ENCODE peak calls at places on chromosomes 1 and 21, in eight cellular contexts. A is IMR-90, T is pancreas, L is upper lobe of right lung, R is GM23248, H is astrocyte, I is endodermal cell, V is Peyer's patch. Z is an unnamed sample.

GRCh38 chr21:23963454-23963853 is 1643.8 kb downstream of the MRPL39 start:
- DNase-seq in T (no peak), H (no peak), R (no peak), I (no peak), V (no peak), L (no peak), A (peak; percentile 17), Z (no peak)

GRCh38 chr21:32868631-32869454 is 97.3 kb upstream of the PAXBP1 start:
- DNase-seq in R (no peak), V (no peak), I (no peak), L (no peak), T (no peak), H (no peak), A (no peak), Z (no peak)

GRCh38 chr1:59199734-59200376 is 97.0 kb upstream of the FGGY start:
- DNase-seq in L (no peak), I (no peak), H (no peak), R (no peak), A (no peak), V (no peak), T (no peak), Z (no peak)

GRCh38 chr1:64745181-64745985 is 508 bp downstream of the RAVER2 start:
- DNase-seq in H (peak; percentile 30), L (peak; percentile 64), R (peak; percentile 60), I (peak; percentile 78), A (no peak), T (no peak), V (peak; percentile 65), Z (peak; percentile 36)

GRCh38 chr1:47424336-47424982 is 8.4 kb downstream of the FOXE3 start:
- DNase-seq in L (no peak), A (peak; percentile 67), V (no peak), T (no peak), I (peak; percentile 93), H (peak; percentile 14), R (peak; percentile 81), Z (peak; percentile 61)

GRCh38 chr21:36893581-36893980 is 72.9 kb downstream of the HLCS start:
- DNase-seq in A (no peak), T (no peak), H (no peak), V (no peak), L (no peak), R (no peak), I (no peak), Z (no peak)

GRCh38 chr1:198620951-198621824 is 17.7 kb upstream of the PTPRC start:
- DNase-seq in I (no peak), R (no peak), A (no peak), V (no peak), L (no peak), T (no peak), H (no peak), Z (no peak)

GRCh38 chr1:206803221-206803730 is 31.0 kb upstream of the IL10 start:
- DNase-seq in H (no peak), V (no peak), R (no peak), A (no peak), I (no peak), T (no peak), L (no peak), Z (no peak)

GRCh38 chr1:37477198-37477931 is 3.0 kb downstream of the ZC3H12A start:
- DNase-seq in I (peak; percentile 77), A (peak; percentile 78), H (peak; percentile 61), L (peak; percentile 84), R (peak; percentile 65), V (peak; percentile 69), T (peak; percentile 70), Z (no peak)

GRCh38 chr1:37476460-37477197 is 2.2 kb downstream of the ZC3H12A start:
- DNase-seq in A (peak; percentile 84), T (peak; percentile 78), H (peak; percentile 78), I (peak; percentile 74), L (peak; percentile 77), R (peak; percentile 93), V (peak; percentile 79), Z (no peak)

GRCh38 chr1:37478451-37478871 is 4.1 kb downstream of the ZC3H12A start:
- DNase-seq in A (peak; percentile 77), H (peak; percentile 76), I (no peak), V (no peak), L (no peak), R (peak; percentile 93), T (peak; percentile 24), Z (no peak)

GRCh38 chr1:37478890-37479254 is 4.5 kb downstream of the ZC3H12A start:
- DNase-seq in T (no peak), V (peak; percentile 60), H (peak; percentile 45), A (peak; percentile 50), I (no peak), L (no peak), R (no peak), Z (no peak)

DNA sequence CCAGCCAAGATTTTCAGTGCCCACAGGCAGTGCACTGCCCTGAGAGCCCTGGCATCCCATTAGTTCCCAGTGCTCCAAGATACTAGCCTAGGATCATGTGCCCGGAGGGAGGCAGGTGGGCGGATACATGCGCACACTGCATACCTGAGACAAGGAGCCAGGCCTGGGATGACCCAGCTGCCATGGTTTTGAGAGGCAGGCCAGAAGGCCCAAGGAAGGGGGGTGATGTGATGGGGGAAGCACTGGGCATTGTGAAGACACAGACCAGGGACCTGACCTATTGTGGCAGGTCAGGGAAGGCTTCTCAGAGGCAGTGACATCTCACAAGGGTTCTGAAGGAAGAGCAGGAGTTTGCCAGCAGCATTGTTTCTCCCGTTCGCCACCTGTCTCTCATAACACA is 3.6 kb downstream of the ZC3H12A start:
- DNase-seq in A (no peak), L (no peak), R (no peak), I (peak; percentile 51), H (no peak), V (no peak), T (no peak), Z (no peak)
- H3K27ac ChIP-seq in A (peak overlapping the region; percentile 94), L (peak overlapping the region; percentile 91), R (peak overlapping the region; percentile 98), I (no peak overlapping the region), H (peak overlapping the region; percentile 96), V (peak overlapping the region; percentile 95), T (peak overlapping the region; percentile 94), Z (peak overlapping the region; percentile 62)

DNA sequence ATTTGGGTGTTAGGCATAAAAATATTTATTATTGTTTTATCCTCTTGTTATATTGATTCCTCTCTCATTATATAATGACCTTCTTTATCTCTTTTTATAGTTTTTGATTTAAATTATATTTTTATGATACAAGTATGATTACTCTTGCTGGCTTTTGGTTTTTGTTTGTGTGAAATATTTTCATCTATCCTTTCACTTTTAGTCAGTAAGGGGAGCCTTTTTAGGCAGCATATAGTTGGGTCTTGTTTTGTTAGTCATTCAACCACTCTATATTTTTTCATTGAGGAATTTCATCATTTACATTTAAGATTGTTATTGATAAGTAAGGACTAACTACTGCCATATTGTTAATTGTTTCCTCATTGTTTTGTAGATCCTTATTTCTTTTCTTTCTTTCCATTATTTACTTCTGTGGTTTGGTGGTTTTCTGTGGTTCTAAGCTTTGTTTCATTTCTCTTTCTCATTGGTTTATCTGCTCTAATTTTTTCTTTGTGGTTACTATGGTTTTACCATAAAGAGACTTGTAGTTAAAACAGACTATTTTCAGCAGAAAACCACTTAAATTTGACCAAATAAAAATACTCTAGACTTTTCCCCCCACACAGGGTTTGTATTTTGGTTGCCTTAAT is 593.1 kb downstream of the NUF2 start:
- DNase-seq in L (no peak), A (no peak), H (no peak), I (no peak), R (no peak), T (no peak), V (no peak), Z (no peak)
- H3K9me3 ChIP-seq in L (no peaks in the 10 kb centered on the region), A (no peaks in the 10 kb centered on the region), H (no peaks in the 10 kb centered on the region), I (peaks cover 3% of the 10 kb centered on the region), R (no peaks in the 10 kb centered on the region), T (no peaks in the 10 kb centered on the region), V (no peaks in the 10 kb centered on the region), Z (peaks cover 3% of the 10 kb centered on the region)

GRCh38 chr21:45507888-45508508 is 34.2 kb downstream of the SLC19A1 start:
- DNase-seq in V (peak; percentile 20), I (peak; percentile 40), H (no peak), T (no peak), R (no peak), A (no peak), L (peak; percentile 38), Z (no peak)

GRCh38 chr21:45506241-45506817 is 35.9 kb downstream of the SLC19A1 start:
- DNase-seq in H (no peak), R (no peak), A (no peak), T (peak; percentile 18), V (no peak), L (peak; percentile 54), I (peak; percentile 49), Z (no peak)

GRCh38 chr21:45507523-45507875 is 34.7 kb downstream of the SLC19A1 start:
- DNase-seq in R (no peak), L (peak; percentile 51), A (no peak), I (no peak), V (peak; percentile 29), T (peak; percentile 6), H (no peak), Z (no peak)

GRCh38 chr21:45505416-45506021 is 36.7 kb downstream of the SLC19A1 start:
- DNase-seq in V (no peak), T (peak; percentile 54), I (peak; percentile 45), L (peak; percentile 61), H (no peak), R (no peak), A (no peak), Z (peak; percentile 10)

DNA sequence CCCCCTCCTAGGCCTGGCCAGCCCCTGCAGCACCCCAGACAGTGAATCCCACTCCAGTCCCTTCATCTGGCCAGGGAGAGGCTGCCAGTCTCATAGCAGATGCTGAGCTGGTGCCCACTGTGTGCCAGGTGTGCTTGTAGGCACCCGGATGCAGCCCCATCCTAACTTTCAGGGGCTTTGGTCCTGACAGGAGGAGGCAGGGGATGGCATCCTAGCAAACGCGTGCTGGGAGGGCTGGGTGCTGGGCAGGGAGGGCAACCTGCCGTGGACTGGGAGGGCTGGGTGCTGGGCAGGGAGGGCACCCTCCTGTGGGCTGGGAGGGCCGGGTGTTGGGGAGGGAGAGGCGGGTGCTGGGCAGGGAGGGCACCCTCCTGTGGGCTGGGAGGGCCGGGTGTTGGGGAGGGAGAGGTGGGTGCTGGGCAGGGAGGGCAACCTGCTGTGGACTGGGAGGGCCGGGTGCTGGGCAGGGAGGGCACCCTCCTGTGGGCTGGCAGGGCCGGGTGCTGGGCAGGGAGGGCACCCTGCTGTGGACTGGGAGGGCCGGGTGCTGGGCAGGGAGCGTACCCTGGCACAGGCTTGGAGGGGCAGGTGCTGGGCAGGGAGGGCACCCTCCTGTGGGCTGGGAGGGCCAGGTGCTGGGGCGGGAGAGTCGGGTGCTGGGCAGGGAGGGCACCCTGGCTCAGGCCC is 35.3 kb downstream of the SLC19A1 start:
- DNase-seq in R (no peak), I (peak; percentile 35), T (peak; percentile 18), L (peak; percentile 47), A (no peak), V (peak; percentile 39), H (no peak), Z (no peak)
- H3K36me3 ChIP-seq in R (no peaks in the 10 kb centered on the region), I (peaks cover 8% of the 10 kb centered on the region), T (no peaks in the 10 kb centered on the region), L (no peaks in the 10 kb centered on the region), A (peaks cover 48% of the 10 kb centered on the region), V (peaks cover 6% of the 10 kb centered on the region), H (no peaks in the 10 kb centered on the region), Z (peaks cover 4% of the 10 kb centered on the region)

DNA sequence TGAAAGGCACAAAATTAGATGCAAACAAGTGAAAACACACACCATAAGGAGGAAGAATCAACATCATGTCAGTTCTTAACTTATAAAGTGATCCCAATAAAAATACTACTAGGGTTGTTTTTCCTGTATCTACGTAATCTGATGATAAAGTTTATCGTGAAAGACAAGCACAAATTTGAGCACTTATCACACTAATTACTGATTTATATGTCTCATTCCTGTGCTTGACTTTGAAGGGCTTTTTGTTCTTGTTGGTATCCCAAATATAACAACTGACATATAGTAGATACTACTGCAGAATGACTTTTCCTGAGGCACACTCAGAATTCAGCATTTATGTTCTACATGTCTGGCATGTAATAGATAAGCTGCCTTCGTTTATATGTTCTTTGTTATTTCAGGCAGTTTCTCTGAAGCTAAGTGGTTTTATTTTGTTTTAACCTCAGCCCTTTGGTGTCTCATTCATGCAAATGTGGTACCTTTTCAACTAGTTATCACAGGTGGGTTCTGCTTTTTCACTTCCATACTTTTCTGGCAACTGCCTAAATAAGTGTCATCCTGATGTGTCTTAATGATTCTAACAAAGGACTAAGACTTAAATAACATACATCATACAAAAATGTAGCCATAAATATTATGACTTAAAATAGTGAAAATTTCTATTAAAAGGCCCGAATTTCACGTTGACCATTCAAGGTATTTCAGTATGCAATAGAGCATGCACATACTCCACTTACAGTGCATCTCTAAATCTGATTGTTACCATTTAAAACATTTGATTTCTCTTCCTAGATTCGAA is 73.2 kb downstream of the LRRC8C start:
- DNase-seq in T (no peak), V (no peak), L (no peak), H (no peak), I (no peak), R (no peak), A (peak; percentile 43), Z (no peak)
- H3K27ac ChIP-seq in T (no peak overlapping the region), V (no peak overlapping the region), L (no peak overlapping the region), H (no peak overlapping the region), I (no peak overlapping the region), R (no peak overlapping the region), A (no peak overlapping the region), Z (no peak overlapping the region)

Z was measured in WERI-Rb-1.